ENCODE peak calls at places on chromosome 16, in ten cellular contexts. N is GM23338, I is epithelial cell of esophagus, P is esophagus squamous epithelium, W is breast epithelium, F is psoas muscle, E is Peyer's patch, X is MM.1S, Y is AG09309, L is neural progenitor cell. U is an unnamed sample.

GRCh38 chr16:19361587-19361986 is 56.1 kb upstream of the TMC5 start:
- DNase-seq in F (no peak), L (no peak), N (no peak), E (no peak), Y (no peak), W (no peak), P (no peak), X (no peak), I (no peak), U (no peak)

GRCh38 chr16:56355221-56355620 is 70.1 kb downstream of the AMFR start:
- DNase-seq in W (peak), N (peak), E (no peak), L (no peak), F (peak), X (no peak), P (no peak), I (no peak), Y (no peak), U (no peak)

GRCh38 chr16:57606147-57606846 is 22.1 kb upstream of the ADGRG1 start:
- DNase-seq in E (no peak), I (no peak), F (no peak), L (no peak), Y (no peak), X (no peak), N (no peak), P (no peak), W (no peak), U (no peak)

GRCh38 chr16:27475561-27475960 is 73.6 kb downstream of the IL21R start:
- DNase-seq in F (no peak), W (no peak), N (no peak), Y (peak), P (no peak), I (peak), X (no peak), L (no peak), E (no peak), U (no peak)

GRCh38 chr16:81616321-81617020 is 162.6 kb upstream of the PLCG2 start:
- DNase-seq in W (no peak), E (peak), I (no peak), F (peak), N (no peak), P (peak), X (peak), Y (no peak), L (peak), U (peak)

GRCh38 chr16:85844786-85845185 is 45.3 kb downstream of the COX4I1 start:
- DNase-seq in L (no peak), W (no peak), E (no peak), I (no peak), P (no peak), Y (no peak), N (no peak), F (no peak), X (no peak), U (no peak)

GRCh38 chr16:24075929-24076716 is 180.0 kb upstream of the CACNG3 start:
- DNase-seq in E (no peak), L (peak), F (no peak), N (peak), P (no peak), Y (no peak), X (peak), I (no peak), W (no peak), U (peak)

GRCh38 chr16:77585852-77586251 is 136.5 kb upstream of the NUDT7 start:
- DNase-seq in E (no peak), N (no peak), I (peak), L (no peak), Y (no peak), P (no peak), F (no peak), X (no peak), W (no peak), U (no peak)

GRCh38 chr16:80285089-80285488 is 255.7 kb upstream of the DYNLRB2 start:
- DNase-seq in L (no peak), I (peak), P (no peak), F (no peak), Y (no peak), W (no peak), X (no peak), E (no peak), N (no peak), U (no peak)

GRCh38 chr16:86844691-86845090 is 266.3 kb downstream of the FOXL1 start:
- DNase-seq in N (no peak), F (no peak), P (no peak), L (no peak), X (no peak), I (peak), W (no peak), Y (no peak), E (no peak), U (no peak)

GRCh38 chr16:71537643-71538042 is 11.4 kb downstream of the CHST4 start:
- DNase-seq in F (no peak), N (peak), I (peak), W (no peak), E (no peak), Y (peak), X (peak), L (peak), P (no peak), U (peak)

GRCh38 chr16:12903325-12904040 is 2.1 kb downstream of the SHISA9 start:
- DNase-seq in P (no peak), E (no peak), X (no peak), F (no peak), N (peak), L (peak), I (no peak), W (no peak), Y (no peak), U (no peak)

GRCh38 chr16:56204836-56205235 is 13.5 kb downstream of the GNAO1 start:
- DNase-seq in E (no peak), X (no peak), P (no peak), N (no peak), F (no peak), L (no peak), Y (no peak), W (no peak), I (no peak), U (no peak)

GRCh38 chr16:71709231-71709781 is 15.2 kb downstream of the PHLPP2 start:
- DNase-seq in F (no peak), P (no peak), I (peak), X (no peak), E (no peak), N (no peak), W (no peak), Y (peak), L (no peak), U (no peak)

GRCh38 chr16:87391324-87391949 is 699 bp upstream of the MAP1LC3B start:
- DNase-seq in I (no peak), W (peak), F (peak), N (peak), E (no peak), X (no peak), Y (no peak), L (peak), P (no peak), U (no peak)

GRCh38 chr16:70470927-70471341 is 16.5 kb downstream of the FCSK start:
- DNase-seq in P (no peak), Y (no peak), E (no peak), N (peak), I (no peak), X (no peak), F (no peak), W (no peak), L (peak), U (no peak)

GRCh38 chr16:86768231-86768791 is 190.0 kb downstream of the FOXL1 start:
- DNase-seq in Y (no peak), X (no peak), W (no peak), F (no peak), E (no peak), L (no peak), N (peak), P (no peak), I (no peak), U (no peak)

GRCh38 chr16:27230562-27230991 is 27.3 kb downstream of the KDM8 start:
- DNase-seq in X (peak), F (no peak), P (no peak), E (peak), Y (no peak), N (peak), I (no peak), L (no peak), W (no peak), U (no peak)

GRCh38 chr16:52611817-52612673 is 65.1 kb upstream of the TOX3 start:
- DNase-seq in P (no peak), Y (no peak), W (no peak), E (no peak), X (no peak), F (no peak), L (no peak), N (no peak), I (peak), U (no peak)

GRCh38 chr16:53428681-53429080 is 5.6 kb upstream of the RBL2 start:
- DNase-seq in I (no peak), Y (no peak), N (no peak), X (no peak), E (no peak), L (no peak), F (no peak), W (no peak), P (no peak), U (no peak)

GRCh38 chr16:89355036-89355435 is 135.3 kb downstream of the ANKRD11 start:
- DNase-seq in E (no peak), F (no peak), Y (no peak), X (no peak), N (no peak), W (no peak), I (no peak), P (no peak), L (no peak), U (no peak)

GRCh38 chr16:11161439-11161838 is 94.6 kb downstream of the SOCS1 start:
- DNase-seq in E (no peak), I (no peak), P (no peak), W (no peak), N (no peak), X (no peak), F (peak), L (no peak), Y (no peak), U (no peak)

GRCh38 chr16:90018297-90019200 is 707 bp downstream of the DBNDD1 start:
- DNase-seq in I (peak), W (no peak), P (no peak), Y (no peak), L (peak), F (no peak), N (peak), E (no peak), X (no peak), U (no peak)

GRCh38 chr16:88754912-88755744 is 29.9 kb downstream of the PIEZO1 start:
- DNase-seq in N (peak), E (no peak), W (no peak), Y (peak), L (peak), F (no peak), X (no peak), I (peak), P (no peak), U (no peak)

DNA sequence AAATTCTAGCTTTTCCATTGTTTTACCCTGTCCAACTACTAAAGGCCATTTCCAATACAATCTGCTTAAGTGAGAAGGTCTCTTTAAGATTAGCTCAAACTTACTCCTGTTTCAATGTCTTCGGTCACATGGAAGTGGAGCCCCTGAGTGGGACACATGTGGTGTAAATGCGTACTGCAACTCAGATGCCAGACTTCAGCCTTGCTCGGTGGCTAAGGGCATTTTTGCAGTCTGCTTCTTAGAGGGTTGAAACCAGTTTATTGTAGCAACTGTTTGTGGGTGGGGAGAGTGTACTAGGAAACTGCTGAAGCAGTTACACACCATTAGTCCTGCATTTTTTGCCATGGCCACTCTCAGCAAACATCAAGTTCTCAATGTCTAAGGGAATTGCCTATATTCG is 140.6 kb downstream of the PARN start:
- DNase-seq in N (peak), I (no peak), P (no peak), Y (no peak), L (peak), E (no peak), F (no peak), X (no peak), W (no peak), U (no peak)
- TF ChIP-seq CTCF in N (peak), I (peak), P (peak), Y (peak), L (peak), E (no peak), F (peak), X (peak), W (no peak), U (peak)

GRCh38 chr16:16020291-16020690 is 70.9 kb downstream of the ABCC1 start:
- DNase-seq in I (no peak), Y (no peak), P (no peak), E (no peak), N (no peak), W (no peak), L (no peak), X (no peak), F (no peak), U (no peak)

GRCh38 chr16:16021020-16021419 is 71.6 kb downstream of the ABCC1 start:
- DNase-seq in X (no peak), I (no peak), W (no peak), P (no peak), N (no peak), L (no peak), Y (no peak), F (no peak), E (no peak), U (no peak)

GRCh38 chr16:16021646-16021987 is 72.2 kb downstream of the ABCC1 start:
- DNase-seq in P (no peak), F (no peak), I (no peak), E (no peak), L (no peak), W (no peak), Y (no peak), N (no peak), X (no peak), U (no peak)

GRCh38 chr16:16021988-16022682 is 72.7 kb downstream of the ABCC1 start:
- DNase-seq in F (peak), X (no peak), W (peak), P (peak), E (peak), N (no peak), Y (peak), L (peak), I (peak), U (no peak)

GRCh38 chr16:16022683-16023064 is 73.3 kb downstream of the ABCC1 start:
- DNase-seq in F (no peak), Y (no peak), L (no peak), X (no peak), W (no peak), E (no peak), I (no peak), N (no peak), P (no peak), U (no peak)
- H3K4me3 ChIP-seq in F (peak), Y (no peak), L (no peak), X (no peak), W (no peak), E (no peak), I (no peak), N (no peak), P (no peak), U (no peak)

GRCh38 chr16:9219811-9220210 is 128.4 kb downstream of the HAPSTR1 start:
- DNase-seq in P (no peak), N (no peak), E (no peak), F (no peak), W (no peak), X (no peak), L (peak), I (no peak), Y (no peak), U (no peak)

GRCh38 chr16:9226924-9227323 is 135.5 kb downstream of the HAPSTR1 start:
- DNase-seq in E (no peak), W (no peak), X (no peak), P (no peak), I (no peak), N (no peak), Y (no peak), L (no peak), F (no peak), U (no peak)

DNA sequence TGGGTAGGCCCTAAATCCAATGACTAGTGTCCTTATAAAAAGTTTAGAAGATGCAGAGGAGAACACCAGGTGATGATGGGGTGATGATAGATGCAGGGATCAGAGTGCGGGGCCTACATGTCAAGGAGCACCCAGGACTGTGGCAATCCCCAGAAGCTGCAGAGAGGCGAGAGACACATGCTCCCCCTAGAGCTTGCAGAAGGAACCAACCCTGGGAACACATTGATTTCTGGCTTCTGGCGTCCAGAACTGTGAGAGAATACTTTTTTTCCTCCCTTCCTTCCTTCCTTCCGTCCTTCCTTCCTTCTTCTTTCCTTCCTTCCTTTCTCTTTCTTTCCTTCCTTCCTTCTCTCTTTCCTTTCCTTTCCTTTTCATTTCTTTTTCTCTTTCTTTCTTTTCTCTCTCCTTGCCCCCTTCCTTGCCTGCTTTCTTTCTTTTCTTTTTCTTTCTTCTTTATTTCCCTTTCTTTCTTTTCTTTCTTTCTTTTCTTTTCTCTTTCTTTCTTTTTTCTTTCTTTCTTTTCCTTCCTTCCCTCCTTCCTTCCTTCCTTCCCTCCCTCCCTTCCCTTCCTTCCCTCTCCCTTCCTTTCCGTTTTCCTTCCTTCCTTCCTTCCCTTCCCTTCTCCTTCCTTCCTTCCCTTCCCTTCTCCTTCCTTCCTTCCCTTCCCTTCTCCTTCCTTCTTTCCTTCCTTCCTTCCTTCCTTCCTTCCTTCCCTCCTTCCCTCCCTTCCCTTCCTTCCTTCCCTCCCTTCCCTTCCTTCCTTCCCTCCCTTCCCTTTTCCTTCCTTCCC is 134.3 kb downstream of the HAPSTR1 start:
- DNase-seq in W (no peak), F (no peak), L (peak), Y (no peak), P (no peak), I (no peak), N (peak), E (no peak), X (no peak), U (no peak)
- TF ChIP-seq CTCF in W (no peak), F (peak), L (peak), Y (peak), P (peak), I (no peak), N (peak), E (no peak), X (peak), U (peak)

GRCh38 chr16:2459647-2460390 is at the start of gene TEDC2:
- DNase-seq in E (peak), Y (peak), W (peak), N (peak), F (peak), L (peak), P (peak), I (peak), X (peak), U (peak)

GRCh38 chr16:2460916-2461315 is 1.0 kb downstream of the TEDC2 start:
- DNase-seq in X (no peak), P (no peak), L (no peak), F (no peak), Y (no peak), E (no peak), W (no peak), N (no peak), I (no peak), U (no peak)

GRCh38 chr16:2458887-2459646 is 842 bp upstream of the TEDC2 start:
- DNase-seq in P (no peak), E (no peak), I (no peak), L (no peak), W (no peak), X (no peak), F (no peak), Y (no peak), N (peak), U (no peak)

GRCh38 chr16:2462031-2462866 is 2.3 kb downstream of the TEDC2 start:
- DNase-seq in W (no peak), P (no peak), Y (no peak), F (no peak), I (no peak), E (no peak), N (no peak), X (no peak), L (no peak), U (no peak)

DNA sequence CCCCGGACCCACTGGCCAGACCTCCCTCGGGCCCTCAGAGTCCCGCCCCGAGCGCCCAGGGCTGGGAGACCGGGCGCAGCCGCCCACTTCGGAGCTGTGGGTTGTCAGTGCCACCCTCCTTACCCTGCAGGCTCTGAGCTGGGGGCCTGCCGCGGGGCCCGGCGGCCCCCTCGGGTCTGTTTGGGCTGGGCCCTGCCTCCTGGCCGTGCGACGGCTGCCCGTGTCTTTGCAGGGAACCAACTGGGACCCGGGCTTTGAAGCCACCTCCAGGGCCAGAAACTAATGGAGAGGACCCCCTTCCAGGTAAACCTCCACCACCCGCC is 443 bp downstream of the TEDC2 start:
- DNase-seq in X (no peak), W (no peak), Y (no peak), L (no peak), P (no peak), N (no peak), E (no peak), F (no peak), I (no peak), U (no peak)
- H3K4me3 ChIP-seq in X (peak), W (peak), Y (peak), L (peak), P (peak), N (peak), E (peak), F (peak), I (peak), U (peak)

GRCh38 chr16:75323928-75324327 is 72.5 kb upstream of the BCAR1 start:
- DNase-seq in W (no peak), N (no peak), F (no peak), L (no peak), Y (no peak), X (no peak), I (no peak), P (no peak), E (no peak), U (no peak)

GRCh38 chr16:75326333-75326732 is 74.9 kb upstream of the BCAR1 start:
- DNase-seq in X (no peak), I (no peak), W (no peak), F (no peak), E (no peak), P (no peak), L (no peak), Y (no peak), N (no peak), U (no peak)

GRCh38 chr16:75322706-75323105 is 71.3 kb upstream of the BCAR1 start:
- DNase-seq in F (no peak), W (no peak), E (no peak), I (peak), L (no peak), N (no peak), X (no peak), Y (no peak), P (no peak), U (no peak)

GRCh38 chr16:75320435-75320834 is 69.0 kb upstream of the BCAR1 start:
- DNase-seq in W (no peak), P (no peak), Y (no peak), X (no peak), F (no peak), L (peak), N (no peak), E (no peak), I (no peak), U (no peak)

GRCh38 chr16:75323198-75323597 is 71.8 kb upstream of the BCAR1 start:
- DNase-seq in I (peak), W (no peak), E (no peak), P (no peak), F (no peak), X (no peak), Y (no peak), N (no peak), L (no peak), U (no peak)
- TF ChIP-seq CTCF in I (no peak), W (no peak), E (no peak), P (no peak), F (no peak), X (no peak), Y (no peak), N (no peak), L (no peak), U (no peak)

DNA sequence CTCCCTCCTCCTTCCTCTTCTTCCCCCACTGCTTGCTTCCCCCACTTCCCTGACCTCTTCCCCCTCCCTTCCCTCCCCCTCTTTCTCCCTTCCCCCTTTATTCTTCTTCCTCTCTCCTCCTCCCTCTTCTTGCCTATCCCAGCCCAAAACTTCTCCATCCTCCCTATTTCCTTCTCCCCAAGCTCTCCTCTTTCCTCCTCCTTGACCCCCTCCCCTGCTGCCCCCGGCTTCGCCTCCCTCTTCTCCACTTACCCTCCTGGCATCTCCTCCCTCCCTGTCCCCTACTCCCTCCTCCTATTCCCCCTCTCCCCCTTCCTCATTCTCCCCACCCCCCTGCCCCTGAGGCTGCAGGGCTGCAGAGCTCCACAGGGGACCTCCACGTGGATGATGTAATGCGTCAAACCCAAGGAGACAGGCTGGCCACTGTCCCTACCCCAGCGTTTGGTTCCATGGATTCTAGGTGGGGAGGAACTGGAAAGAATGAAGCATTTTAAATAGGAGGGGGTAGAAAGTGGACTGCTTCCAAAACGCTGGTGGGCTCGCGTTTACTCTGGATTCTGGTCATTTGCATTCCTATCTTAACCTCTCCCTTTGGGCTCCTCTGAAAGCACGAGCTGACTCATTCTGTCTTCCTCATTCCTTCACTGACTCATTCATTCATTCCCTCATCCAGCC is 687 bp upstream of the COTL1 start:
- DNase-seq in N (peak), L (peak), W (no peak), X (no peak), F (no peak), E (no peak), Y (peak), P (no peak), I (peak), U (no peak)
- H3K4me3 ChIP-seq in N (peak), L (peak), W (no peak), X (no peak), F (peak), E (no peak), Y (peak), P (no peak), I (peak), U (no peak)